ENCODE peak calls at places on chromosome 12, in eight cellular contexts. V, O, W, N, Q, S, Z and M are unnamed samples.

GRCh38 chr12:65894127-65894526 is 69.8 kb downstream of the HMGA2 start:
- DNase-seq in S (peak), Z (no peak), W (no peak), V (no peak), Q (no peak), N (no peak), O (no peak), M (no peak)

GRCh38 chr12:6039894-6040601 is 84.4 kb downstream of the VWF start:
- DNase-seq in S (peak), Z (no peak), N (peak), Q (peak), V (peak), O (no peak), W (peak), M (peak)

GRCh38 chr12:56768424-56768823 is 5.3 kb downstream of the HSD17B6 start:
- DNase-seq in W (no peak), V (no peak), N (no peak), Z (no peak), Q (no peak), O (no peak), S (no peak), M (no peak)

GRCh38 chr12:107581616-107582015 is 104.0 kb upstream of the PWP1 start:
- DNase-seq in W (no peak), Z (no peak), V (no peak), S (no peak), N (no peak), O (no peak), Q (no peak), M (no peak)

GRCh38 chr12:30806989-30807694 is 52.4 kb upstream of the CAPRIN2 start:
- DNase-seq in N (no peak), O (no peak), W (no peak), S (peak), Z (no peak), V (peak), Q (peak), M (peak)

GRCh38 chr12:19546027-19546426 is 106.7 kb downstream of the AEBP2 start:
- DNase-seq in Q (no peak), Z (no peak), W (no peak), S (peak), O (no peak), N (no peak), V (no peak), M (no peak)

GRCh38 chr12:6643569-6644256 is 3.5 kb downstream of the ACRBP start:
- DNase-seq in W (no peak), Q (no peak), Z (no peak), N (no peak), O (no peak), V (no peak), S (no peak), M (no peak)

GRCh38 chr12:48691826-48692473 is 9.9 kb upstream of the KANSL2 start:
- DNase-seq in O (no peak), N (no peak), V (no peak), S (no peak), Z (no peak), Q (no peak), W (no peak), M (peak)

GRCh38 chr12:47767197-47767724 is 5.8 kb upstream of the SLC48A1 start:
- DNase-seq in Q (peak), W (no peak), V (peak), N (peak), Z (peak), S (peak), O (peak), M (no peak)

GRCh38 chr12:49336645-49337584 is at the start of gene C1QL4:
- DNase-seq in N (peak), Z (peak), S (peak), V (peak), W (peak), O (peak), Q (peak), M (peak)

GRCh38 chr12:1533602-1534304 is 60.6 kb downstream of the FBXL14 start:
- DNase-seq in Z (no peak), W (no peak), O (no peak), S (peak), Q (peak), N (no peak), V (peak), M (no peak)

GRCh38 chr12:116236148-116236731 is 41.3 kb downstream of the MED13L start:
- DNase-seq in Q (peak), Z (no peak), W (peak), N (peak), S (peak), V (peak), O (no peak), M (peak)

GRCh38 chr12:22257100-22257499 is 77.4 kb downstream of the ST8SIA1 start:
- DNase-seq in S (no peak), V (no peak), Q (no peak), Z (no peak), O (no peak), N (no peak), W (no peak), M (no peak)

GRCh38 chr12:8065991-8066594 is at the start of gene C3AR1:
- DNase-seq in V (peak), W (no peak), S (peak), O (peak), Q (peak), Z (no peak), N (no peak), M (no peak)

GRCh38 chr12:109606261-109607028 is 32.9 kb downstream of the MVK start:
- DNase-seq in O (no peak), N (no peak), V (no peak), Z (peak), Q (no peak), S (no peak), W (peak), M (peak)

GRCh38 chr12:25328082-25328712 is 77.5 kb upstream of the KRAS start:
- DNase-seq in O (no peak), S (no peak), V (no peak), Z (no peak), N (no peak), Q (no peak), W (no peak), M (no peak)

GRCh38 chr12:51326762-51327439 is 2.9 kb upstream of the BIN2 start:
- DNase-seq in Z (no peak), V (peak), O (no peak), W (no peak), Q (no peak), N (no peak), S (peak), M (no peak)

GRCh38 chr12:53122961-53123468 is 19.7 kb downstream of the SOAT2 start:
- DNase-seq in Z (no peak), V (no peak), N (no peak), W (no peak), O (no peak), S (peak), Q (no peak), M (no peak)

GRCh38 chr12:100168562-100168961 is 25.9 kb upstream of the BLTP3B start:
- DNase-seq in Z (no peak), V (no peak), W (no peak), S (peak), O (no peak), N (no peak), Q (no peak), M (no peak)

GRCh38 chr12:91434081-91434480 is 251.5 kb upstream of the DCN start:
- DNase-seq in N (no peak), Q (no peak), Z (no peak), V (no peak), W (no peak), O (no peak), S (no peak), M (no peak)

GRCh38 chr12:107990325-107990724 is 138.8 kb upstream of the WSCD2 start:
- DNase-seq in V (peak), S (peak), W (no peak), Z (no peak), Q (peak), N (no peak), O (peak), M (peak)

GRCh38 chr12:48615681-48616080 is 45.8 kb upstream of the LALBA start:
- DNase-seq in N (no peak), V (peak), Q (no peak), W (no peak), Z (no peak), S (no peak), O (no peak), M (no peak)

GRCh38 chr12:65800928-65801327 is 23.4 kb upstream of the HMGA2 start:
- DNase-seq in W (no peak), Q (peak), S (peak), O (no peak), Z (no peak), N (no peak), V (no peak), M (no peak)

GRCh38 chr12:69508091-69508490 is 37.9 kb downstream of the FRS2 start:
- DNase-seq in N (no peak), S (no peak), V (no peak), Z (no peak), Q (no peak), O (no peak), W (no peak), M (no peak)

GRCh38 chr12:119157528-119157927 is 21.2 kb upstream of the HSPB8 start:
- DNase-seq in S (no peak), Q (no peak), N (no peak), V (no peak), W (no peak), O (no peak), Z (no peak), M (no peak)

GRCh38 chr12:73798523-73798922 is 739.1 kb upstream of the ATXN7L3B start:
- DNase-seq in Q (no peak), N (no peak), S (no peak), W (no peak), O (no peak), Z (no peak), V (no peak), M (no peak)

GRCh38 chr12:96197503-96198272 is 3.5 kb downstream of the ELK3 start:
- DNase-seq in O (no peak), Q (peak), V (no peak), S (peak), Z (no peak), W (no peak), N (no peak), M (no peak)

GRCh38 chr12:6613015-6613775 is 6.0 kb upstream of the CHD4 start:
- DNase-seq in O (peak), W (peak), N (no peak), Z (peak), S (peak), Q (no peak), V (peak), M (peak)

GRCh38 chr12:64577046-64577445 is 33.2 kb upstream of the RASSF3 start:
- DNase-seq in V (no peak), Z (no peak), Q (no peak), O (no peak), S (no peak), W (no peak), N (no peak), M (no peak)

GRCh38 chr12:115632323-115632722 is 645.2 kb downstream of the MED13L start:
- DNase-seq in Z (no peak), N (no peak), O (no peak), W (no peak), V (no peak), Q (no peak), S (no peak), M (no peak)

GRCh38 chr12:54217774-54218221 is 29.0 kb upstream of the SMUG1 start:
- DNase-seq in Z (peak), S (no peak), O (no peak), W (peak), N (no peak), Q (no peak), V (no peak), M (no peak)

GRCh38 chr12:107243316-107243715 is 150.0 kb upstream of the CRY1 start:
- DNase-seq in W (no peak), Q (no peak), Z (no peak), V (no peak), O (no peak), N (no peak), S (no peak), M (no peak)

GRCh38 chr12:49821375-49822287 is 6.6 kb downstream of the NCKAP5L start:
- DNase-seq in Q (no peak), V (peak), N (no peak), Z (no peak), S (no peak), W (peak), O (no peak), M (no peak)

GRCh38 chr12:10069099-10069498 is 29.7 kb downstream of the CLEC1A start:
- DNase-seq in Q (no peak), O (no peak), N (no peak), W (no peak), V (no peak), Z (no peak), S (peak), M (no peak)

GRCh38 chr12:4169959-4170358 is 103.6 kb upstream of the CCND2 start:
- DNase-seq in Z (no peak), S (no peak), V (no peak), W (no peak), O (no peak), N (no peak), Q (no peak), M (no peak)

GRCh38 chr12:113439606-113440030 is 17.4 kb downstream of the SDSL start:
- DNase-seq in W (no peak), V (peak), Q (peak), S (peak), N (no peak), O (no peak), Z (peak), M (peak)